ENCODE peak calls at places on chromosomes 2 and 18, in eight cellular contexts. L, F, A, Q, R, G, U and P are unnamed samples.
A peak's percentile ranks its signal among the peaks of the same experiment; 100 is the strongest.

GRCh38 chr2:75621228-75621627 is 25.4 kb upstream of the MRPL19 start:
- DNase-seq in L (no peak), G (no peak), A (no peak), F (no peak), R (no peak), U (no peak), Q (no peak), P (no peak)

GRCh38 chr2:149739171-149739879 is 151.8 kb upstream of the MMADHC start:
- DNase-seq in F (no peak), G (no peak), U (no peak), A (no peak), L (no peak), R (no peak), Q (no peak), P (no peak)

GRCh38 chr2:115939902-115940301 is 1497.5 kb downstream of the DPP10 start:
- DNase-seq in A (no peak), R (no peak), Q (no peak), G (no peak), U (no peak), L (no peak), F (no peak), P (no peak)

GRCh38 chr2:127146071-127146725 is 39.2 kb upstream of the BIN1 start:
- DNase-seq in U (no peak), F (no peak), A (no peak), Q (no peak), G (no peak), R (no peak), L (no peak), P (no peak)

GRCh38 chr2:118061135-118061955 is 26.9 kb upstream of the INSIG2 start:
- DNase-seq in R (peak; percentile 26), A (no peak), L (no peak), U (no peak), Q (no peak), F (no peak), G (no peak), P (no peak)

GRCh38 chr2:108621087-108621559 is 86.9 kb downstream of the LIMS1 start:
- DNase-seq in U (peak; percentile 61), R (peak; percentile 86), A (no peak), F (peak; percentile 62), G (no peak), L (peak; percentile 71), Q (peak; percentile 63), P (no peak)

GRCh38 chr2:239374896-239375277 is 25.9 kb downstream of the HDAC4 start:
- DNase-seq in A (no peak), G (no peak), R (no peak), U (no peak), Q (peak; percentile 28), L (no peak), F (peak; percentile 43), P (peak; percentile 68)

GRCh38 chr2:178101321-178102079 is 10.7 kb upstream of the RBM45 start:
- DNase-seq in R (no peak), U (no peak), A (no peak), Q (no peak), F (no peak), G (no peak), L (no peak), P (no peak)

GRCh38 chr2:72579595-72580180 is 246.1 kb downstream of the EXOC6B start:
- DNase-seq in L (no peak), G (no peak), F (no peak), A (no peak), Q (no peak), R (no peak), U (no peak), P (no peak)

GRCh38 chr2:46967990-46968647 is 52.5 kb upstream of the MCFD2 start:
- DNase-seq in Q (peak; percentile 81), R (peak; percentile 90), G (peak; percentile 96), U (peak; percentile 74), A (peak; percentile 78), F (peak; percentile 85), L (peak; percentile 73), P (peak; percentile 90)

GRCh38 chr2:72012886-72013574 is 134.6 kb downstream of the CYP26B1 start:
- DNase-seq in A (no peak), Q (no peak), L (peak; percentile 17), R (peak; percentile 10), G (peak; percentile 51), F (no peak), U (no peak), P (no peak)

GRCh38 chr2:193581807-193582206 is 1387.1 kb upstream of the TMEFF2 start:
- DNase-seq in U (no peak), G (no peak), F (no peak), L (no peak), Q (no peak), A (no peak), R (no peak), P (no peak)

GRCh38 chr2:34188464-34188863 is 589.4 kb upstream of the FAM98A start:
- DNase-seq in L (no peak), F (no peak), G (no peak), U (no peak), R (no peak), Q (no peak), A (no peak), P (no peak)

GRCh38 chr2:1605659-1606400 is 138.5 kb downstream of the PXDN start:
- DNase-seq in Q (peak; percentile 35), R (no peak), F (no peak), L (no peak), A (no peak), U (no peak), G (no peak), P (peak; percentile 49)

GRCh38 chr2:208820289-208820688 is 413.7 kb downstream of the PTH2R start:
- DNase-seq in U (no peak), A (no peak), G (no peak), F (no peak), Q (no peak), L (no peak), R (no peak), P (no peak)

DNA sequence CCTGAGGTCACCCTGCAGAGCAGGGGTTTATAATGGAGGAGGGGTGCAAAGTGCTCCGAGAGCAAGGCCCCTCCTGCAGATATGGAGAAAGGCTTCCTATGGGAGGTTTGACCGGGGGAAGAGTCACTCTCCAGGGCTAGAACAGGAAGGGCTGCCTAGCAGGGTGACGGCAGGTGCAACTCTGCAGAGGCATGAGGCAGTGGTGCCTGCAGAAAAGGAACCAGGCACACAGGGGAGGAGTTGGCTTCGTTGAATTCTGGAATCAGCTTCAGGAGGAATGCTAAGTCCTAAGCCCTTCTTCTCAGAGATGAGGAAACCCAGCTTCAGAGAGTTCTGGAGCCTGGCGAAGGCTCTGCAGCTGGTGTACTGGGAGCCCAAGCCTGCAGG is 17.5 kb upstream of the HPCAL1 start:
- DNase-seq in U (no peak), L (no peak), F (no peak), Q (no peak), G (no peak), A (no peak), R (no peak), P (no peak)
- H3K4me1 ChIP-seq in U (peaks cover 18% of the 10 kb centered on the region), L (peaks cover 47% of the 10 kb centered on the region), F (peaks cover 32% of the 10 kb centered on the region), Q (no peaks in the 10 kb centered on the region), G (peaks cover 36% of the 10 kb centered on the region), A (peaks cover 11% of the 10 kb centered on the region), R (peaks cover 45% of the 10 kb centered on the region), P (peaks cover 37% of the 10 kb centered on the region)

GRCh38 chr2:119083416-119083815 is 75.1 kb downstream of the C1QL2 start:
- DNase-seq in R (no peak), L (no peak), U (no peak), F (no peak), Q (no peak), G (no peak), A (no peak), P (no peak)

GRCh38 chr2:119085613-119086012 is 72.9 kb downstream of the C1QL2 start:
- DNase-seq in Q (no peak), R (no peak), U (no peak), A (no peak), G (no peak), L (no peak), F (no peak), P (no peak)

GRCh38 chr2:119082821-119083400 is 75.6 kb downstream of the C1QL2 start:
- DNase-seq in F (no peak), Q (no peak), L (no peak), A (no peak), R (no peak), U (no peak), G (no peak), P (no peak)

GRCh38 chr2:119088416-119088815 is 70.1 kb downstream of the C1QL2 start:
- DNase-seq in Q (no peak), R (no peak), G (no peak), L (no peak), U (no peak), A (no peak), F (no peak), P (no peak)

DNA sequence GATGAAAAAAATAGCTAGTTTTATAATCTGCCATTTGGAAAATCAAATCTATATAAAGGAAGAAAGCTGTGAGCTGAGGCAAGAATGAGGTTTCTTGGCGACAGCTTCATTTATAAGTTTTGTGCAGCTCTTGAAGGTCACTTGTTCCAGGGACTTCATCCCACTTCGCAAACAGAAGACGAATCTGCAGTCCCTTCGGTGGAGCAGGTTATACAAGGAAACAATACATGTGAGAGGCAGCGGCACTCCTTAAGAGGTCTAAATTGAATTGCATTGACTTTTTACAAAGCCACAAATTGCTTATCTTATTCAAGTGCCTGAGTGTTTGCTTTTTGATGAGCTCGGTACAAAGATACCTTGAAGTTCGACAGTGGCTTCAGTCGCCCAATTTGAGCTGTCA is 72.2 kb downstream of the C1QL2 start:
- DNase-seq in R (no peak), L (no peak), A (no peak), F (no peak), G (no peak), Q (no peak), U (no peak), P (no peak)
- TF ChIP-seq CTCF in R (no peak), L (no peak), A (no peak), F (no peak), G (no peak), Q (no peak), U (no peak), P (no peak)

GRCh38 chr18:77103181-77103875 is 29.3 kb downstream of the MBP start:
- DNase-seq in A (no peak), Q (no peak), F (no peak), L (no peak), U (peak; percentile 10), G (no peak), R (peak; percentile 25), P (no peak)
- H3K4me1 ChIP-seq in A (peaks cover 75% of the 10 kb centered on the region), Q (peaks cover 59% of the 10 kb centered on the region), F (peaks cover 91% of the 10 kb centered on the region), L (peaks cover 99% of the 10 kb centered on the region), U (peaks cover 21% of the 10 kb centered on the region), G (peaks cover 45% of the 10 kb centered on the region), R (peaks cover 59% of the 10 kb centered on the region), P (peaks cover 38% of the 10 kb centered on the region)

DNA sequence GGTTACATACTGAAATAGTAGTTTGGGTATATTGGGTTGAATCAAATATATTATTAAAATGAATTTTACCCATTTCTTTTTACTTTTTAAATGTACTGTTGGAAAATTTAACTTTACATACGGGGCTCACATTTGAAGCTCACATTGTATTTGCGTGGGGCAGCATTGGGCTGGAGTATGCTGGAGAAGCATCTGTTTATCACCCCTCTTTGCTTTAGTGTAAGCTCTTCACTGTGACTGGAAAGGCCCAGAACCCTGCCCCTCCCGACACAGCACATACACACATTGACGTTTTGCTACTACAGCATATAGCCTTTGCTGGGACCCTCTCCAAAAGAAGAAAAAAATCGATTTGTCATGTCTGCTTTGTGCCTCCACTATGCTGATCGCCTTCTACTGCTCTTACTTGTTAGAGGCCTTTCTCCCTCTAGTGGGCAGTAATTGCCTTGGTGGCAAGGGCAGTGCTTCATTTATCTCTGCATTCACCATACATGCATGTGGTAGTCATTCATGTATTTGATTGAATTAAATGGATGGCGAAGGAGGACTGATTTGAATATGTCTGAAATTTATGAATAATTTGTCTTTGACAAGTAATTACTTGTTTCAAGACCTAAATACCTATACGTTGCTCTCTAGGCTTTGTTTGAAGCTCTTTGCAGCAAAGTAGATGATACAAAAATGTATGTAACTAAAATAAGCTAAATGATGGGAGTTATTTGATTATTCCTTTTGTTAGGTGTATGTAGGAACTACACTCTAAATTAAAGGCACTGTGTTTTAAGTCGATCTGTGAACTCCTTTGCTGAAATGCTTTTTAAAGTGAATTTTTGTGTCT is 37.4 kb downstream of the VAPA start:
- DNase-seq in R (no peak), G (no peak), U (no peak), A (no peak), L (no peak), F (no peak), Q (no peak), P (no peak)
- TF ChIP-seq CTCF in R (peak; percentile 63), G (peak; percentile 53), U (no peak), A (peak; percentile 60), L (peak; percentile 45), F (peak; percentile 53), Q (peak; percentile 62), P (peak; percentile 78)